ENCODE peak calls at places on chromosomes 7 and 10, in eight cellular contexts. S is Caco-2, B is T-helper 2 cell, K is substantia nigra, J is HFFc6, F is GM12891, A is T-helper 22 cell, W is BJ. H is an unnamed sample.

GRCh38 chr10:133164816-133165555 is 5.0 kb downstream of the KNDC1 start:
- DNase-seq in F (no peak), S (no peak), W (no peak), K (no peak), J (no peak), A (no peak), B (no peak), H (no peak)

GRCh38 chr7:127251458-127252379 is 1.0 kb downstream of the GRM8 start:
- DNase-seq in S (no peak), K (no peak), B (no peak), A (no peak), J (no peak), W (no peak), F (peak), H (no peak)

GRCh38 chr7:76294344-76295024 is 8.0 kb upstream of the HSPB1 start:
- DNase-seq in J (peak), S (no peak), B (no peak), K (peak), F (no peak), W (peak), A (no peak), H (peak)

GRCh38 chr7:106794276-106795136 is 70.6 kb upstream of the PIK3CG start:
- DNase-seq in A (no peak), K (no peak), B (no peak), J (no peak), W (no peak), S (no peak), F (no peak), H (no peak)

GRCh38 chr10:52954407-52954806 is 181.8 kb upstream of the MBL2 start:
- DNase-seq in A (no peak), W (no peak), S (no peak), F (no peak), J (no peak), B (no peak), K (no peak), H (no peak)

GRCh38 chr7:129012641-129013040 is 42.3 kb downstream of the TNPO3 start:
- DNase-seq in A (no peak), B (no peak), K (no peak), J (no peak), S (no peak), F (no peak), W (no peak), H (no peak)

GRCh38 chr7:99473315-99473596 is 566 bp downstream of the ZNF789 start:
- DNase-seq in K (no peak), A (no peak), F (peak), W (peak), J (peak), S (peak), B (peak), H (peak)

GRCh38 chr10:88372881-88373592 is 210.1 kb downstream of the RNLS start:
- DNase-seq in K (no peak), A (no peak), J (no peak), B (no peak), S (no peak), W (no peak), F (no peak), H (no peak)

GRCh38 chr7:569996-570800 is 50.6 kb upstream of the PDGFA start:
- DNase-seq in J (no peak), F (no peak), W (no peak), A (no peak), B (no peak), S (no peak), K (no peak), H (no peak)

GRCh38 chr10:113291413-113291812 is 261.4 kb upstream of the HABP2 start:
- DNase-seq in A (no peak), S (no peak), K (no peak), F (no peak), W (no peak), J (no peak), B (no peak), H (no peak)

GRCh38 chr7:26348987-26349809 is 57.5 kb downstream of the SNX10 start:
- DNase-seq in B (no peak), J (no peak), K (no peak), F (no peak), W (no peak), S (no peak), A (no peak), H (no peak)

GRCh38 chr7:55557666-55558188 is 14.6 kb downstream of the VOPP1 start:
- DNase-seq in W (no peak), A (no peak), S (no peak), F (peak), B (no peak), J (no peak), K (no peak), H (no peak)

GRCh38 chr10:83522456-83522855 is 616.9 kb upstream of the GHITM start:
- DNase-seq in K (no peak), W (peak), S (no peak), A (no peak), F (no peak), B (no peak), J (no peak), H (no peak)

GRCh38 chr7:101690061-101690460 is 61.0 kb upstream of the MYL10 start:
- DNase-seq in J (no peak), F (no peak), A (no peak), K (no peak), B (no peak), S (no peak), W (no peak), H (no peak)

GRCh38 chr7:101017099-101017777 is 2.6 kb upstream of the MUC17 start:
- DNase-seq in J (peak), B (peak), S (peak), W (peak), F (peak), K (no peak), A (peak), H (peak)

GRCh38 chr10:82020999-82021398 is 146.0 kb downstream of the NRG3 start:
- DNase-seq in J (no peak), A (no peak), W (no peak), F (no peak), B (no peak), K (no peak), S (no peak), H (no peak)

GRCh38 chr10:23191764-23192395 is at the start of gene PTF1A:
- DNase-seq in A (no peak), K (no peak), B (no peak), S (no peak), W (no peak), J (no peak), F (no peak), H (no peak)

GRCh38 chr7:19294629-19295028 is 149.4 kb upstream of the FERD3L start:
- DNase-seq in F (no peak), W (peak), K (no peak), A (no peak), B (no peak), J (peak), S (no peak), H (peak)

GRCh38 chr10:3068968-3069737 is 1.8 kb downstream of the PFKP start:
- DNase-seq in S (peak), F (peak), J (no peak), B (no peak), A (no peak), W (no peak), K (no peak), H (no peak)

GRCh38 chr7:144568234-144568633 is 164.7 kb upstream of the NOBOX start:
- DNase-seq in F (no peak), W (no peak), J (no peak), K (no peak), S (no peak), A (no peak), B (no peak), H (no peak)

GRCh38 chr10:116254422-116255152 is 18.4 kb downstream of the GFRA1 start:
- DNase-seq in F (no peak), A (no peak), J (no peak), B (no peak), W (no peak), S (no peak), K (no peak), H (no peak)

GRCh38 chr7:128247640-128248194 is 6.6 kb downstream of the LEP start:
- DNase-seq in A (no peak), K (no peak), B (no peak), J (peak), F (no peak), W (no peak), S (no peak), H (no peak)

GRCh38 chr7:25098096-25099046 is 26.7 kb downstream of the CYCS start:
- DNase-seq in K (no peak), F (peak), W (no peak), A (peak), J (peak), B (peak), S (peak), H (no peak)

GRCh38 chr10:22693371-22693784 is 21.0 kb downstream of the PIP4K2A start:
- DNase-seq in A (no peak), B (no peak), S (no peak), W (no peak), F (no peak), K (no peak), J (peak), H (no peak)

GRCh38 chr10:52197098-52197497 is 117.0 kb upstream of the DKK1 start:
- DNase-seq in F (no peak), A (no peak), B (no peak), J (no peak), K (no peak), W (no peak), S (no peak), H (no peak)

GRCh38 chr10:89389254-89389653 is 3.2 kb upstream of the IFIT1 start:
- DNase-seq in W (no peak), A (no peak), B (no peak), K (no peak), S (peak), J (peak), F (no peak), H (no peak)

GRCh38 chr7:18408461-18408860 is 87.1 kb upstream of the HDAC9 start:
- DNase-seq in W (peak), K (no peak), B (no peak), F (no peak), J (peak), S (no peak), A (no peak), H (peak)

GRCh38 chr7:156932006-156932405 is 17.5 kb upstream of the NOM1 start:
- DNase-seq in S (no peak), K (no peak), J (no peak), F (no peak), W (no peak), B (no peak), A (no peak), H (no peak)

GRCh38 chr7:130351664-130352015 is 7.0 kb downstream of the CPA5 start:
- DNase-seq in F (no peak), K (no peak), S (no peak), B (no peak), J (no peak), A (no peak), W (no peak), H (no peak)

GRCh38 chr10:117680611-117681010 is 138.1 kb downstream of the EMX2 start:
- DNase-seq in K (no peak), J (no peak), F (no peak), A (no peak), S (no peak), W (no peak), B (no peak), H (no peak)

GRCh38 chr10:92024700-92025099 is 101.1 kb downstream of the BTAF1 start:
- DNase-seq in K (no peak), J (peak), F (no peak), B (no peak), W (no peak), S (no peak), A (no peak), H (peak)

GRCh38 chr10:71486465-71487114 is 89.9 kb downstream of the CDH23 start:
- DNase-seq in S (peak), K (no peak), A (no peak), B (no peak), J (peak), W (no peak), F (no peak), H (no peak)

GRCh38 chr7:28291559-28291958 is 111.0 kb upstream of the JAZF1 start:
- DNase-seq in S (no peak), J (no peak), B (no peak), A (no peak), W (no peak), F (no peak), K (no peak), H (no peak)

GRCh38 chr7:74222851-74223710 is 13.3 kb downstream of the LAT2 start:
- DNase-seq in A (no peak), J (no peak), S (no peak), W (no peak), F (no peak), K (no peak), B (no peak), H (no peak)

H was measured in AG04449.